ENCODE peak calls at places on chromosomes 4 and X, in nine cellular contexts. One of them, this sample, is unnamed.

GRCh38 chr4:153509724-153510123 is 43.6 kb downstream of the TMEM131L start:
- DNase-seq in COR-L47: no peak
- DNase-seq in NCI-H82: no peak
- DNase-seq in adrenal gland: no peak
- DNase-seq in brain pericyte: no peak
- DNase-seq in lung microvascular endothelial cell: no peak
- DNase-seq in stimulated activated CD4-positive, alpha-beta T cell treated with anti-CD3 and anti-CD28 coated beads, Interleukin-2, amount 100 ng/mL, for 48 hours: no peak
- DNase-seq in CD8-positive, alpha-beta T cell: no peak
- DNase-seq in small intestine: peak
- DNase-seq in this sample: no peak

GRCh38 chr4:11529625-11530201 is 101.0 kb upstream of the HS3ST1 start:
- DNase-seq in COR-L47: no peak
- DNase-seq in NCI-H82: no peak
- DNase-seq in adrenal gland: no peak
- DNase-seq in brain pericyte: peak
- DNase-seq in lung microvascular endothelial cell: peak
- DNase-seq in stimulated activated CD4-positive, alpha-beta T cell treated with anti-CD3 and anti-CD28 coated beads, Interleukin-2, amount 100 ng/mL, for 48 hours: no peak
- DNase-seq in CD8-positive, alpha-beta T cell: no peak
- DNase-seq in small intestine: peak
- DNase-seq in this sample: no peak

GRCh38 chrX:40279091-40279430 is 181.3 kb upstream of the BCOR start:
- DNase-seq in COR-L47: no peak
- DNase-seq in NCI-H82: no peak
- DNase-seq in adrenal gland: no peak
- DNase-seq in brain pericyte: no peak
- DNase-seq in lung microvascular endothelial cell: no peak
- DNase-seq in stimulated activated CD4-positive, alpha-beta T cell treated with anti-CD3 and anti-CD28 coated beads, Interleukin-2, amount 100 ng/mL, for 48 hours: no peak
- DNase-seq in CD8-positive, alpha-beta T cell: no peak
- DNase-seq in small intestine: no peak
- DNase-seq in this sample: no peak

GRCh38 chrX:109732319-109732779 is 708 bp downstream of the ACSL4 start:
- DNase-seq in COR-L47: no peak
- DNase-seq in NCI-H82: peak
- DNase-seq in adrenal gland: peak
- DNase-seq in brain pericyte: no peak
- DNase-seq in lung microvascular endothelial cell: peak
- DNase-seq in stimulated activated CD4-positive, alpha-beta T cell treated with anti-CD3 and anti-CD28 coated beads, Interleukin-2, amount 100 ng/mL, for 48 hours: peak
- DNase-seq in CD8-positive, alpha-beta T cell: peak
- DNase-seq in small intestine: peak
- DNase-seq in this sample: peak

GRCh38 chr4:46258436-46258835 is 131.5 kb downstream of the GABRA2 start:
- DNase-seq in COR-L47: no peak
- DNase-seq in NCI-H82: no peak
- DNase-seq in adrenal gland: no peak
- DNase-seq in brain pericyte: no peak
- DNase-seq in lung microvascular endothelial cell: no peak
- DNase-seq in stimulated activated CD4-positive, alpha-beta T cell treated with anti-CD3 and anti-CD28 coated beads, Interleukin-2, amount 100 ng/mL, for 48 hours: no peak
- DNase-seq in CD8-positive, alpha-beta T cell: no peak
- DNase-seq in small intestine: no peak
- DNase-seq in this sample: no peak

GRCh38 chr4:75477201-75477600 is 37.0 kb downstream of the RCHY1 start:
- DNase-seq in COR-L47: no peak
- DNase-seq in NCI-H82: no peak
- DNase-seq in adrenal gland: no peak
- DNase-seq in brain pericyte: no peak
- DNase-seq in lung microvascular endothelial cell: no peak
- DNase-seq in stimulated activated CD4-positive, alpha-beta T cell treated with anti-CD3 and anti-CD28 coated beads, Interleukin-2, amount 100 ng/mL, for 48 hours: no peak
- DNase-seq in CD8-positive, alpha-beta T cell: no peak
- DNase-seq in small intestine: no peak
- DNase-seq in this sample: no peak

GRCh38 chrX:53768451-53769246 is 82.1 kb upstream of the HUWE1 start:
- DNase-seq in COR-L47: no peak
- DNase-seq in NCI-H82: no peak
- DNase-seq in adrenal gland: no peak
- DNase-seq in brain pericyte: no peak
- DNase-seq in lung microvascular endothelial cell: no peak
- DNase-seq in stimulated activated CD4-positive, alpha-beta T cell treated with anti-CD3 and anti-CD28 coated beads, Interleukin-2, amount 100 ng/mL, for 48 hours: no peak
- DNase-seq in CD8-positive, alpha-beta T cell: no peak
- DNase-seq in small intestine: no peak
- DNase-seq in this sample: no peak

GRCh38 chrX:49876750-49877149 is 2.5 kb upstream of the USP27X start:
- DNase-seq in COR-L47: peak
- DNase-seq in NCI-H82: peak
- DNase-seq in adrenal gland: no peak
- DNase-seq in brain pericyte: no peak
- DNase-seq in lung microvascular endothelial cell: peak
- DNase-seq in stimulated activated CD4-positive, alpha-beta T cell treated with anti-CD3 and anti-CD28 coated beads, Interleukin-2, amount 100 ng/mL, for 48 hours: no peak
- DNase-seq in CD8-positive, alpha-beta T cell: no peak
- DNase-seq in small intestine: peak
- DNase-seq in this sample: peak

GRCh38 chr4:33400504-33400903 is 2680.3 kb downstream of the PCDH7 start:
- DNase-seq in COR-L47: no peak
- DNase-seq in NCI-H82: no peak
- DNase-seq in adrenal gland: no peak
- DNase-seq in brain pericyte: no peak
- DNase-seq in lung microvascular endothelial cell: no peak
- DNase-seq in stimulated activated CD4-positive, alpha-beta T cell treated with anti-CD3 and anti-CD28 coated beads, Interleukin-2, amount 100 ng/mL, for 48 hours: no peak
- DNase-seq in CD8-positive, alpha-beta T cell: no peak
- DNase-seq in small intestine: no peak
- DNase-seq in this sample: no peak

GRCh38 chr4:114072781-114073180 is 93.3 kb upstream of the ARSJ start:
- DNase-seq in COR-L47: no peak
- DNase-seq in NCI-H82: no peak
- DNase-seq in adrenal gland: no peak
- DNase-seq in brain pericyte: no peak
- DNase-seq in lung microvascular endothelial cell: no peak
- DNase-seq in stimulated activated CD4-positive, alpha-beta T cell treated with anti-CD3 and anti-CD28 coated beads, Interleukin-2, amount 100 ng/mL, for 48 hours: no peak
- DNase-seq in CD8-positive, alpha-beta T cell: no peak
- DNase-seq in small intestine: no peak
- DNase-seq in this sample: no peak

GRCh38 chr4:184475096-184475461 is 729 bp upstream of the IRF2 start:
- DNase-seq in COR-L47: no peak
- DNase-seq in NCI-H82: peak
- DNase-seq in adrenal gland: peak
- DNase-seq in brain pericyte: no peak
- DNase-seq in lung microvascular endothelial cell: peak
- DNase-seq in stimulated activated CD4-positive, alpha-beta T cell treated with anti-CD3 and anti-CD28 coated beads, Interleukin-2, amount 100 ng/mL, for 48 hours: peak
- DNase-seq in CD8-positive, alpha-beta T cell: peak
- DNase-seq in small intestine: peak
- DNase-seq in this sample: no peak

GRCh38 chr4:40369437-40370278 is 34.5 kb downstream of the CHRNA9 start:
- DNase-seq in COR-L47: no peak
- DNase-seq in NCI-H82: no peak
- DNase-seq in adrenal gland: no peak
- DNase-seq in brain pericyte: no peak
- DNase-seq in lung microvascular endothelial cell: no peak
- DNase-seq in stimulated activated CD4-positive, alpha-beta T cell treated with anti-CD3 and anti-CD28 coated beads, Interleukin-2, amount 100 ng/mL, for 48 hours: no peak
- DNase-seq in CD8-positive, alpha-beta T cell: no peak
- DNase-seq in small intestine: peak
- DNase-seq in this sample: no peak

This sample was measured in T-helper 2 cell.